ENCODE peak calls at places on chromosomes 2 and 18, in six cellular contexts. One of them, this sample, is unnamed.

GRCh38 chr2:67649331-67650071 is 252.4 kb downstream of the ETAA1 start:
- DNase-seq in HL-60: no peak
- DNase-seq in mesendoderm: peak
- DNase-seq in H4: no peak
- DNase-seq in GM23248: peak
- DNase-seq in B cell: no peak
- DNase-seq in this sample: no peak

GRCh38 chr2:10868465-10869314 is 43.0 kb upstream of the KCNF1 start:
- DNase-seq in HL-60: no peak
- DNase-seq in mesendoderm: no peak
- DNase-seq in H4: no peak
- DNase-seq in GM23248: peak
- DNase-seq in B cell: no peak
- DNase-seq in this sample: no peak

GRCh38 chr2:120488531-120488930 is 142.6 kb downstream of the INHBB start:
- DNase-seq in HL-60: no peak
- DNase-seq in mesendoderm: no peak
- DNase-seq in H4: no peak
- DNase-seq in GM23248: no peak
- DNase-seq in B cell: no peak
- DNase-seq in this sample: no peak

GRCh38 chr2:97992836-97993825 is 2.6 kb downstream of the TMEM131 start:
- DNase-seq in HL-60: no peak
- DNase-seq in mesendoderm: no peak
- DNase-seq in H4: no peak
- DNase-seq in GM23248: peak
- DNase-seq in B cell: no peak
- DNase-seq in this sample: no peak

GRCh38 chr18:23331091-23331920 is 121.8 kb upstream of the RIOK3 start:
- DNase-seq in HL-60: no peak
- DNase-seq in mesendoderm: peak
- DNase-seq in H4: no peak
- DNase-seq in GM23248: no peak
- DNase-seq in B cell: no peak
- DNase-seq in this sample: no peak

GRCh38 chr2:106115250-106115649 is 78.9 kb downstream of the UXS1 start:
- DNase-seq in HL-60: no peak
- DNase-seq in mesendoderm: peak
- DNase-seq in H4: peak
- DNase-seq in GM23248: peak
- DNase-seq in B cell: no peak
- DNase-seq in this sample: no peak

GRCh38 chr18:9612215-9612830 is 2.0 kb downstream of the PPP4R1 start:
- DNase-seq in HL-60: peak
- DNase-seq in mesendoderm: peak
- DNase-seq in H4: peak
- DNase-seq in GM23248: peak
- DNase-seq in B cell: peak
- DNase-seq in this sample: peak

GRCh38 chr2:225737556-225737955 is 338.0 kb downstream of the NYAP2 start:
- DNase-seq in HL-60: no peak
- DNase-seq in mesendoderm: no peak
- DNase-seq in H4: peak
- DNase-seq in GM23248: peak
- DNase-seq in B cell: no peak
- DNase-seq in this sample: no peak

GRCh38 chr18:75086494-75087034 is 122.4 kb downstream of the PTGR3 start:
- DNase-seq in HL-60: no peak
- DNase-seq in mesendoderm: no peak
- DNase-seq in H4: no peak
- DNase-seq in GM23248: no peak
- DNase-seq in B cell: no peak
- DNase-seq in this sample: no peak

GRCh38 chr2:36615214-36615613 is 17.2 kb upstream of the FEZ2 start:
- DNase-seq in HL-60: no peak
- DNase-seq in mesendoderm: peak
- DNase-seq in H4: peak
- DNase-seq in GM23248: peak
- DNase-seq in B cell: no peak
- DNase-seq in this sample: no peak

GRCh38 chr2:9191044-9191481 is 15.5 kb upstream of the ASAP2 start:
- DNase-seq in HL-60: no peak
- DNase-seq in mesendoderm: peak
- DNase-seq in H4: peak
- DNase-seq in GM23248: peak
- DNase-seq in B cell: no peak
- DNase-seq in this sample: no peak

GRCh38 chr2:226581661-226582060 is 218.0 kb downstream of the IRS1 start:
- DNase-seq in HL-60: no peak
- DNase-seq in mesendoderm: no peak
- DNase-seq in H4: no peak
- DNase-seq in GM23248: peak
- DNase-seq in B cell: no peak
- DNase-seq in this sample: no peak

GRCh38 chr2:161412346-161412745 is 3.8 kb upstream of the TBR1 start:
- DNase-seq in HL-60: no peak
- DNase-seq in mesendoderm: no peak
- DNase-seq in H4: no peak
- DNase-seq in GM23248: no peak
- DNase-seq in B cell: no peak
- DNase-seq in this sample: no peak

GRCh38 chr2:188291142-188291616 is 495 bp upstream of the GULP1 start:
- DNase-seq in HL-60: no peak
- DNase-seq in mesendoderm: peak
- DNase-seq in H4: peak
- DNase-seq in GM23248: peak
- DNase-seq in B cell: no peak
- DNase-seq in this sample: no peak

GRCh38 chr18:50866765-50867164 is 12.2 kb upstream of the ME2 start:
- DNase-seq in HL-60: no peak
- DNase-seq in mesendoderm: no peak
- DNase-seq in H4: no peak
- DNase-seq in GM23248: peak
- DNase-seq in B cell: no peak
- DNase-seq in this sample: no peak

GRCh38 chr2:69731575-69731974 is 10.4 kb upstream of the ANXA4 start:
- DNase-seq in HL-60: no peak
- DNase-seq in mesendoderm: no peak
- DNase-seq in H4: no peak
- DNase-seq in GM23248: no peak
- DNase-seq in B cell: peak
- DNase-seq in this sample: no peak

GRCh38 chr2:237178396-237178795 is 92.7 kb downstream of the COPS8 start:
- DNase-seq in HL-60: no peak
- DNase-seq in mesendoderm: no peak
- DNase-seq in H4: peak
- DNase-seq in GM23248: peak
- DNase-seq in B cell: no peak
- DNase-seq in this sample: no peak

GRCh38 chr2:215811409-215812355 is 201.7 kb downstream of the MREG start:
- DNase-seq in HL-60: peak
- DNase-seq in mesendoderm: no peak
- DNase-seq in H4: no peak
- DNase-seq in GM23248: no peak
- DNase-seq in B cell: peak
- DNase-seq in this sample: peak

GRCh38 chr2:121336528-121337294 is 51.7 kb upstream of the TFCP2L1 start:
- DNase-seq in HL-60: no peak
- DNase-seq in mesendoderm: no peak
- DNase-seq in H4: no peak
- DNase-seq in GM23248: no peak
- DNase-seq in B cell: no peak
- DNase-seq in this sample: no peak

GRCh38 chr2:57516740-57517340 is 529.8 kb upstream of the VRK2 start:
- DNase-seq in HL-60: no peak
- DNase-seq in mesendoderm: peak
- DNase-seq in H4: peak
- DNase-seq in GM23248: peak
- DNase-seq in B cell: peak
- DNase-seq in this sample: no peak

GRCh38 chr18:45277870-45278269 is 337.4 kb upstream of the SLC14A2 start:
- DNase-seq in HL-60: no peak
- DNase-seq in mesendoderm: no peak
- DNase-seq in H4: no peak
- DNase-seq in GM23248: no peak
- DNase-seq in B cell: no peak
- DNase-seq in this sample: no peak

GRCh38 chr2:85356186-85356585 is 1.6 kb downstream of the ELMOD3 start:
- DNase-seq in HL-60: no peak
- DNase-seq in mesendoderm: peak
- DNase-seq in H4: no peak
- DNase-seq in GM23248: no peak
- DNase-seq in B cell: no peak
- DNase-seq in this sample: no peak

GRCh38 chr2:105143094-105143466 is 98.5 kb upstream of the GPR45 start:
- DNase-seq in HL-60: no peak
- DNase-seq in mesendoderm: no peak
- DNase-seq in H4: no peak
- DNase-seq in GM23248: no peak
- DNase-seq in B cell: no peak
- DNase-seq in this sample: no peak

GRCh38 chr2:219396863-219397457 is 9.2 kb upstream of the DNPEP start:
- DNase-seq in HL-60: no peak
- DNase-seq in mesendoderm: no peak
- DNase-seq in H4: no peak
- DNase-seq in GM23248: no peak
- DNase-seq in B cell: no peak
- DNase-seq in this sample: no peak

GRCh38 chr18:13159579-13159978 is 59.0 kb upstream of the LDLRAD4 start:
- DNase-seq in HL-60: peak
- DNase-seq in mesendoderm: peak
- DNase-seq in H4: peak
- DNase-seq in GM23248: peak
- DNase-seq in B cell: peak
- DNase-seq in this sample: peak

GRCh38 chr2:96116879-96117533 is 635 bp upstream of the ADRA2B start:
- DNase-seq in HL-60: no peak
- DNase-seq in mesendoderm: peak
- DNase-seq in H4: no peak
- DNase-seq in GM23248: peak
- DNase-seq in B cell: peak
- DNase-seq in this sample: peak

GRCh38 chr2:88810017-88810416 is 118.5 kb downstream of the RPIA start:
- DNase-seq in HL-60: no peak
- DNase-seq in mesendoderm: no peak
- DNase-seq in H4: no peak
- DNase-seq in GM23248: no peak
- DNase-seq in B cell: no peak
- DNase-seq in this sample: no peak

GRCh38 chr2:139259422-139260051 is 479.3 kb upstream of the NXPH2 start:
- DNase-seq in HL-60: no peak
- DNase-seq in mesendoderm: peak
- DNase-seq in H4: no peak
- DNase-seq in GM23248: no peak
- DNase-seq in B cell: no peak
- DNase-seq in this sample: no peak

GRCh38 chr2:237731663-237732062 is 66.9 kb upstream of the RBM44 start:
- DNase-seq in HL-60: no peak
- DNase-seq in mesendoderm: peak
- DNase-seq in H4: peak
- DNase-seq in GM23248: peak
- DNase-seq in B cell: no peak
- DNase-seq in this sample: no peak

GRCh38 chr18:5630766-5631413 is 87.1 kb upstream of the EPB41L3 start:
- DNase-seq in HL-60: no peak
- DNase-seq in mesendoderm: no peak
- DNase-seq in H4: no peak
- DNase-seq in GM23248: no peak
- DNase-seq in B cell: no peak
- DNase-seq in this sample: no peak

GRCh38 chr18:40877096-40877495 is 1077.9 kb upstream of the PIK3C3 start:
- DNase-seq in HL-60: no peak
- DNase-seq in mesendoderm: no peak
- DNase-seq in H4: peak
- DNase-seq in GM23248: peak
- DNase-seq in B cell: no peak
- DNase-seq in this sample: no peak

GRCh38 chr18:2538236-2538635 is 33.1 kb downstream of the METTL4 start:
- DNase-seq in HL-60: no peak
- DNase-seq in mesendoderm: no peak
- DNase-seq in H4: peak
- DNase-seq in GM23248: no peak
- DNase-seq in B cell: no peak
- DNase-seq in this sample: no peak

GRCh38 chr2:221572821-221573429 is 821 bp upstream of the EPHA4 start:
- DNase-seq in HL-60: no peak
- DNase-seq in mesendoderm: no peak
- DNase-seq in H4: peak
- DNase-seq in GM23248: peak
- DNase-seq in B cell: peak
- DNase-seq in this sample: no peak

GRCh38 chr2:164810843-164811242 is 30.8 kb downstream of the COBLL1 start:
- DNase-seq in HL-60: no peak
- DNase-seq in mesendoderm: no peak
- DNase-seq in H4: no peak
- DNase-seq in GM23248: peak
- DNase-seq in B cell: no peak
- DNase-seq in this sample: no peak

GRCh38 chr2:3073196-3073595 is 304.4 kb downstream of the EIPR1 start:
- DNase-seq in HL-60: no peak
- DNase-seq in mesendoderm: no peak
- DNase-seq in H4: no peak
- DNase-seq in GM23248: no peak
- DNase-seq in B cell: no peak
- DNase-seq in this sample: no peak

This sample was measured in GDM1.